ENCODE peak calls at places on chromosomes 1 and 21, in eight cellular contexts. P, T, S, I, G, O, W and X are unnamed samples.

GRCh38 chr1:76764638-76765572 is 102.4 kb upstream of the ST6GALNAC5 start:
- DNase-seq in P (no peak), T (no peak), S (no peak), I (peak), G (no peak), O (no peak), W (peak), X (peak)

GRCh38 chr1:207579436-207579799 is 65.5 kb upstream of the CR1L start:
- DNase-seq in P (no peak), T (peak), S (no peak), I (peak), G (peak), O (no peak), W (peak), X (peak)

GRCh38 chr1:64745986-64746940 is 1.4 kb downstream of the RAVER2 start:
- DNase-seq in P (no peak), T (no peak), S (no peak), I (no peak), G (no peak), O (peak), W (no peak), X (no peak)

GRCh38 chr1:156750932-156751723 is at the start of gene HDGF:
- DNase-seq in P (peak), T (peak), S (no peak), I (no peak), G (no peak), O (peak), W (peak), X (peak)

GRCh38 chr1:90045853-90046563 is 51.1 kb downstream of the ZNF326 start:
- DNase-seq in P (no peak), T (peak), S (no peak), I (peak), G (no peak), O (no peak), W (peak), X (peak)

GRCh38 chr1:234978397-234979291 is 150.0 kb downstream of the TOMM20 start:
- DNase-seq in P (no peak), T (peak), S (no peak), I (peak), G (no peak), O (peak), W (no peak), X (no peak)

GRCh38 chr1:1123581-1124507 is 8.0 kb upstream of the C1orf159 start:
- DNase-seq in P (no peak), T (no peak), S (no peak), I (no peak), G (no peak), O (peak), W (no peak), X (peak)

GRCh38 chr1:93575586-93576271 is 105.9 kb downstream of the BCAR3 start:
- DNase-seq in P (no peak), T (no peak), S (no peak), I (no peak), G (no peak), O (no peak), W (peak), X (no peak)

GRCh38 chr1:10691740-10692125 is 104.7 kb downstream of the CASZ1 start:
- DNase-seq in P (no peak), T (no peak), S (no peak), I (no peak), G (no peak), O (no peak), W (no peak), X (no peak)

GRCh38 chr1:1080951-1081310 is 6.8 kb upstream of the RNF223 start:
- DNase-seq in P (no peak), T (no peak), S (peak), I (no peak), G (no peak), O (no peak), W (no peak), X (no peak)

GRCh38 chr1:220451541-220451940 is 76.4 kb upstream of the MARK1 start:
- DNase-seq in P (no peak), T (no peak), S (no peak), I (no peak), G (no peak), O (no peak), W (no peak), X (peak)

GRCh38 chr1:38502772-38503171 is 356.8 kb downstream of the RRAGC start:
- DNase-seq in P (no peak), T (no peak), S (no peak), I (no peak), G (no peak), O (no peak), W (peak), X (peak)

GRCh38 chr1:159826436-159827101 is at the start of gene SLAMF8:
- DNase-seq in P (no peak), T (no peak), S (no peak), I (peak), G (no peak), O (peak), W (no peak), X (no peak)

GRCh38 chr1:184030433-184031126 is 6.9 kb downstream of the COLGALT2 start:
- DNase-seq in P (no peak), T (no peak), S (no peak), I (peak), G (no peak), O (no peak), W (no peak), X (no peak)

GRCh38 chr1:211874521-211875347 is 44.2 kb upstream of the LPGAT1 start:
- DNase-seq in P (no peak), T (no peak), S (no peak), I (no peak), G (no peak), O (no peak), W (no peak), X (no peak)

GRCh38 chr1:77671836-77672235 is 10.6 kb downstream of the ZZZ3 start:
- DNase-seq in P (no peak), T (no peak), S (no peak), I (peak), G (no peak), O (no peak), W (no peak), X (no peak)

GRCh38 chr1:225424562-225425210 is 3.2 kb downstream of the LBR start:
- DNase-seq in P (no peak), T (no peak), S (no peak), I (no peak), G (no peak), O (no peak), W (no peak), X (no peak)

GRCh38 chr21:46118871-46119564 is 21.1 kb downstream of the COL6A2 start:
- DNase-seq in P (no peak), T (no peak), S (peak), I (no peak), G (no peak), O (peak), W (no peak), X (no peak)

GRCh38 chr1:70372426-70372825 is 17.9 kb upstream of the ANKRD13C start:
- DNase-seq in P (no peak), T (no peak), S (no peak), I (no peak), G (no peak), O (no peak), W (no peak), X (no peak)

GRCh38 chr1:94541175-94542087 is at the start of gene F3:
- DNase-seq in P (peak), T (peak), S (peak), I (peak), G (no peak), O (peak), W (peak), X (peak)

GRCh38 chr1:168752171-168752570 is 23.2 kb upstream of the DPT start:
- DNase-seq in P (no peak), T (no peak), S (no peak), I (no peak), G (no peak), O (peak), W (no peak), X (no peak)

GRCh38 chr21:34639882-34640788 is 25.2 kb upstream of the RCAN1 start:
- DNase-seq in P (no peak), T (peak), S (no peak), I (no peak), G (peak), O (no peak), W (no peak), X (no peak)

GRCh38 chr1:31834501-31834900 is 18.7 kb upstream of the SPOCD1 start:
- DNase-seq in P (no peak), T (peak), S (no peak), I (no peak), G (no peak), O (no peak), W (no peak), X (no peak)

GRCh38 chr1:6603424-6603850 is 768 bp upstream of the KLHL21 start:
- DNase-seq in P (no peak), T (peak), S (no peak), I (no peak), G (no peak), O (peak), W (peak), X (peak)

GRCh38 chr1:22171951-22172715 is 29.2 kb upstream of the WNT4 start:
- DNase-seq in P (no peak), T (no peak), S (no peak), I (no peak), G (no peak), O (no peak), W (no peak), X (no peak)

GRCh38 chr1:154803203-154803920 is 66.7 kb downstream of the KCNN3 start:
- DNase-seq in P (no peak), T (no peak), S (no peak), I (no peak), G (no peak), O (no peak), W (no peak), X (no peak)

GRCh38 chr21:41559658-41560599 is 52.0 kb upstream of the TMPRSS2 start:
- DNase-seq in P (no peak), T (no peak), S (no peak), I (no peak), G (no peak), O (no peak), W (no peak), X (no peak)

GRCh38 chr1:208430220-208430619 is 186.0 kb upstream of the PLXNA2 start:
- DNase-seq in P (no peak), T (no peak), S (no peak), I (no peak), G (no peak), O (no peak), W (no peak), X (no peak)

GRCh38 chr1:100941098-100941527 is 45.2 kb downstream of the SLC30A7 start:
- DNase-seq in P (no peak), T (no peak), S (no peak), I (no peak), G (no peak), O (no peak), W (no peak), X (no peak)

GRCh38 chr1:230105754-230106625 is 39.0 kb downstream of the GALNT2 start:
- DNase-seq in P (no peak), T (no peak), S (no peak), I (no peak), G (peak), O (no peak), W (no peak), X (no peak)

GRCh38 chr1:9494936-9495758 is 44.1 kb upstream of the SLC25A33 start:
- DNase-seq in P (peak), T (peak), S (peak), I (no peak), G (peak), O (peak), W (peak), X (peak)

GRCh38 chr1:240174734-240175133 is 83.1 kb downstream of the FMN2 start:
- DNase-seq in P (no peak), T (no peak), S (no peak), I (no peak), G (no peak), O (no peak), W (no peak), X (no peak)

GRCh38 chr1:46556822-46557221 is 5.4 kb upstream of the KNCN start:
- DNase-seq in P (no peak), T (no peak), S (no peak), I (no peak), G (no peak), O (no peak), W (no peak), X (no peak)

GRCh38 chr1:206663832-206664652 is 20.7 kb upstream of the MAPKAPK2 start:
- DNase-seq in P (peak), T (peak), S (peak), I (peak), G (peak), O (peak), W (peak), X (peak)

GRCh38 chr1:30058966-30059365 is 664.4 kb downstream of the MATN1 start:
- DNase-seq in P (no peak), T (no peak), S (no peak), I (no peak), G (no peak), O (no peak), W (no peak), X (no peak)

GRCh38 chr1:31792541-31792940 is 23.3 kb downstream of the SPOCD1 start:
- DNase-seq in P (peak), T (no peak), S (no peak), I (no peak), G (no peak), O (no peak), W (no peak), X (no peak)

GRCh38 chr1:36971832-36972231 is 62.5 kb downstream of the GRIK3 start:
- DNase-seq in P (no peak), T (no peak), S (no peak), I (no peak), G (no peak), O (no peak), W (no peak), X (no peak)